ENCODE peak calls at places on chromosome 6, in five cellular contexts. D is SK-N-SH, S is HepG2, X is K562, N is GM12878. U is an unnamed sample.

GRCh38 chr6:129704708-129705107 is 5.3 kb downstream of the ARHGAP18 start:
- DNase-seq in D (no peak), S (no peak), X (peak; percentile 69), N (no peak), U (no peak)

GRCh38 chr6:115814907-115815306 is 245.8 kb downstream of the FRK start:
- DNase-seq in D (no peak), S (no peak), X (no peak), N (no peak), U (no peak)

GRCh38 chr6:149049230-149049629 is 268.3 kb upstream of the TAB2 start:
- DNase-seq in D (no peak), S (no peak), X (no peak), N (no peak), U (no peak)

GRCh38 chr6:140849441-140849840 is 1283.3 kb upstream of the GJE1 start:
- DNase-seq in D (no peak), S (no peak), X (no peak), N (no peak), U (no peak)

GRCh38 chr6:13012271-13012670 is 295.7 kb downstream of the PHACTR1 start:
- DNase-seq in D (no peak), S (no peak), X (no peak), N (no peak), U (no peak)

GRCh38 chr6:157223021-157223430 is 100.3 kb downstream of the TMEM242 start:
- DNase-seq in D (no peak), S (no peak), X (no peak), N (no peak), U (no peak)

GRCh38 chr6:34657307-34657978 is 39.1 kb downstream of the ILRUN start:
- DNase-seq in D (no peak), S (peak; percentile 98), X (peak; percentile 65), N (no peak), U (no peak)

GRCh38 chr6:150145830-150146229 is 3.0 kb downstream of the PPP1R14C start:
- DNase-seq in D (no peak), S (no peak), X (no peak), N (no peak), U (no peak)

GRCh38 chr6:46170357-46171289 is at the start of gene ENPP5:
- DNase-seq in D (peak; percentile 44), S (no peak), X (peak; percentile 37), N (peak; percentile 12), U (peak; percentile 89)

DNA sequence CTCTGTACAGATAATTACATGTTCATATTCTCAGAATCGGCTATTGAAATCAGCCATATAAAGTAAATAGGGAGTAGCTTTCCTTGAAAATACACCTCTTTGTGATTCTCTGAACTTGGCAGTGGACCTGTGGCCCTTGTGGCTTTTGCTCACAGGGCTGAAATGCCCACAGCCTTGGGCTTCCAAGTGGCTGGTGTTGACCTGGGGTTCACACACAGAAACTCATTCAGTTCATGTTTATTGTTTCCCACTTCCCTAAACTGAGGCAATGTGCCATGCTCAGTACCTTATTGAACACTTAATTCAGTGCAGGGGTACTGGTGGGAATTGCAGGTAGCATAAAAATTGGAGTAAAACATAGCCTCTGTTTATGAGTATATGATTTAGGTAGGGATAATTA is 19.1 kb upstream of the TULP4 start:
- DNase-seq in D (no peak), S (no peak), X (no peak), N (peak; percentile 28), U (no peak)
- TF ChIP-seq FOXM1 in D (no peak), S (no peak), X (no peak), N (no peak), U (no peak)

GRCh38 chr6:41489284-41489851 is 56.8 kb upstream of the FOXP4 start:
- DNase-seq in D (peak; percentile 87), S (no peak), X (no peak), N (no peak), U (no peak)
- TF ChIP-seq FOXM1 in D (no peak), S (no peak), X (no peak), N (no peak), U (no peak)

GRCh38 chr6:54440549-54440948 is 132.3 kb downstream of the TINAG start:
- DNase-seq in D (no peak), S (no peak), X (no peak), N (no peak), U (no peak)
- TF ChIP-seq FOXM1 in D (no peak), S (no peak), X (no peak), N (no peak), U (no peak)

GRCh38 chr6:39114707-39115599 is at the start of gene SAYSD1:
- DNase-seq in D (peak; percentile 93), S (peak; percentile 89), X (peak; percentile 96), N (peak; percentile 75), U (peak; percentile 96)

GRCh38 chr6:39118921-39119320 is 3.9 kb upstream of the SAYSD1 start:
- DNase-seq in D (no peak), S (no peak), X (no peak), N (no peak), U (no peak)

GRCh38 chr6:39111280-39111679 is 3.7 kb downstream of the SAYSD1 start:
- DNase-seq in D (no peak), S (no peak), X (no peak), N (no peak), U (no peak)

GRCh38 chr6:39113788-39114187 is 1.2 kb downstream of the SAYSD1 start:
- DNase-seq in D (no peak), S (no peak), X (no peak), N (no peak), U (no peak)

GRCh38 chr6:39114395-39114706 is 635 bp downstream of the SAYSD1 start:
- DNase-seq in D (no peak), S (no peak), X (no peak), N (no peak), U (no peak)
- TF ChIP-seq FOXM1 in D (no peak), S (no peak), X (no peak), N (no peak), U (no peak)

DNA sequence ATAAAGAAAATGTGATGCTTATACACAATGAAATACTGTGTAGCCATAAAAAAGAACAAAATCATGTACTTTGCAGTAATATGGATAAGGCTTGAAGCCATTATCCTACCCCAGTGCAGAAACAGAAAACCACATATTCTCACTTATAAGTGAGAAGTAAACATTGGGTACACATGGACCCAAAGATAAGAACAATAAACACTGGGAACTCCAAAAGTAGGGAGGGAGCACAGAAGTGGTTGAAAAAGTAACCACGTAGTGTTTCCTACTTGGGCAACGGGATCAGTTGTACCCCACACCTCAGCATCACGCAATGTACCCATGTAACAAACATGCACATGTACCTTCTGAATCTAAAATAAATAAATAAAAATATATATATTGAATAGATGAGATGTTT is 8.2 kb downstream of the IRAK1BP1 start:
- DNase-seq in D (no peak), S (no peak), X (no peak), N (no peak), U (no peak)
- TF ChIP-seq FOXM1 in D (no peak), S (no peak), X (no peak), N (no peak), U (no peak)

GRCh38 chr6:138242987-138243592 is 24.8 kb upstream of the PBOV1 start:
- DNase-seq in D (no peak), S (no peak), X (no peak), N (no peak), U (no peak)
- TF ChIP-seq FOXM1 in D (no peak), S (no peak), X (no peak), N (no peak), U (no peak)